ENCODE peak calls at places on chromosome X, in seven cellular contexts. U is HCT116, E is SK-N-SH, I is K562, Y is H1, W is GM12878, G is HepG2. T is an unnamed sample.

GRCh38 chrX:148470324-148470723 is 30.1 kb upstream of the AFF2 start:
- DNase-seq in U (no peak), E (no peak), I (no peak), Y (no peak), W (no peak), G (no peak), T (no peak)

GRCh38 chrX:153517941-153518834 is 746 bp downstream of the ATP2B3 start:
- DNase-seq in U (no peak), E (peak), I (no peak), Y (no peak), W (no peak), G (no peak), T (no peak)

GRCh38 chrX:47311857-47312774 is 58.3 kb upstream of the ZNF157 start:
- DNase-seq in U (peak), E (peak), I (peak), Y (peak), W (no peak), G (peak), T (peak)

GRCh38 chrX:63503541-63503940 is 152.4 kb upstream of the SPIN4 start:
- DNase-seq in U (no peak), E (no peak), I (no peak), Y (no peak), W (no peak), G (no peak), T (peak)

GRCh38 chrX:19811807-19812604 is 75.4 kb downstream of the SH3KBP1 start:
- DNase-seq in U (no peak), E (no peak), I (no peak), Y (no peak), W (no peak), G (no peak), T (no peak)

GRCh38 chrX:39161856-39162255 is 360.6 kb downstream of the MID1IP1 start:
- DNase-seq in U (no peak), E (no peak), I (no peak), Y (no peak), W (no peak), G (no peak), T (no peak)

GRCh38 chrX:105658136-105658535 is 164.2 kb upstream of the NRK start:
- DNase-seq in U (no peak), E (no peak), I (no peak), Y (no peak), W (no peak), G (no peak), T (no peak)

GRCh38 chrX:46994096-46994495 is 81.9 kb downstream of the JADE3 start:
- DNase-seq in U (no peak), E (peak), I (no peak), Y (no peak), W (no peak), G (no peak), T (no peak)

GRCh38 chrX:139178980-139179379 is 351.6 kb upstream of the F9 start:
- DNase-seq in U (no peak), E (no peak), I (no peak), Y (no peak), W (no peak), G (no peak), T (no peak)

GRCh38 chrX:29841750-29842149 is 373.6 kb upstream of the MAGEB2 start:
- DNase-seq in U (no peak), E (no peak), I (no peak), Y (no peak), W (no peak), G (no peak), T (no peak)

GRCh38 chrX:137566746-137567473 is 983 bp downstream of the ZIC3 start:
- DNase-seq in U (no peak), E (no peak), I (no peak), Y (no peak), W (no peak), G (no peak), T (no peak)

GRCh38 chrX:24515447-24515846 is 50.4 kb downstream of the PDK3 start:
- DNase-seq in U (no peak), E (no peak), I (no peak), Y (no peak), W (no peak), G (no peak), T (peak)

GRCh38 chrX:45186643-45187026 is 14.0 kb downstream of the DIPK2B start:
- DNase-seq in U (no peak), E (peak), I (no peak), Y (no peak), W (no peak), G (no peak), T (no peak)

GRCh38 chrX:36007207-36007606 is 87.7 kb downstream of the CFAP47 start:
- DNase-seq in U (no peak), E (no peak), I (no peak), Y (no peak), W (no peak), G (no peak), T (no peak)

GRCh38 chrX:97027384-97027922 is 143.7 kb downstream of the RPA4 start:
- DNase-seq in U (no peak), E (no peak), I (no peak), Y (peak), W (no peak), G (peak), T (peak)

GRCh38 chrX:109732319-109732779 is 708 bp downstream of the ACSL4 start:
- DNase-seq in U (no peak), E (peak), I (peak), Y (peak), W (no peak), G (no peak), T (no peak)

GRCh38 chrX:108171671-108172070 is 80.1 kb downstream of the ATG4A start:
- DNase-seq in U (no peak), E (no peak), I (no peak), Y (no peak), W (no peak), G (no peak), T (no peak)

GRCh38 chrX:13476384-13476783 is 93.0 kb upstream of the EGFL6 start:
- DNase-seq in U (no peak), E (no peak), I (no peak), Y (no peak), W (no peak), G (no peak), T (no peak)

GRCh38 chrX:141760761-141761160 is 62.2 kb upstream of the SPANXD start:
- DNase-seq in U (no peak), E (no peak), I (no peak), Y (no peak), W (no peak), G (no peak), T (no peak)

GRCh38 chrX:132017431-132018185 is 5.5 kb upstream of the STK26 start:
- DNase-seq in U (no peak), E (no peak), I (peak), Y (no peak), W (no peak), G (no peak), T (no peak)

GRCh38 chrX:65745992-65746391 is 78.5 kb downstream of the MSN start:
- DNase-seq in U (no peak), E (no peak), I (no peak), Y (no peak), W (no peak), G (no peak), T (no peak)

GRCh38 chrX:13761606-13762005 is 27.1 kb downstream of the OFD1 start:
- DNase-seq in U (no peak), E (peak), I (no peak), Y (no peak), W (no peak), G (no peak), T (no peak)

GRCh38 chrX:23061116-23061515 is 61.4 kb downstream of the DDX53 start:
- DNase-seq in U (no peak), E (no peak), I (no peak), Y (no peak), W (no peak), G (no peak), T (no peak)

GRCh38 chrX:71909956-71910355 is 689 bp upstream of the NHSL2 start:
- DNase-seq in U (no peak), E (no peak), I (no peak), Y (peak), W (no peak), G (no peak), T (no peak)

GRCh38 chrX:118197730-118198129 is 81.1 kb upstream of the KLHL13 start:
- DNase-seq in U (no peak), E (no peak), I (no peak), Y (no peak), W (no peak), G (no peak), T (no peak)

GRCh38 chrX:47579537-47579936 is 2.7 kb upstream of the TIMP1 start:
- DNase-seq in U (no peak), E (no peak), I (no peak), Y (no peak), W (no peak), G (no peak), T (no peak)

GRCh38 chrX:74133156-74133796 is 170.7 kb upstream of the ZCCHC13 start:
- DNase-seq in U (peak), E (peak), I (peak), Y (no peak), W (peak), G (peak), T (peak)

GRCh38 chrX:74534569-74535038 is 79.8 kb downstream of the RLIM start:
- DNase-seq in U (no peak), E (no peak), I (no peak), Y (no peak), W (peak), G (no peak), T (no peak)

GRCh38 chrX:153673398-153674218 is at the start of gene PNCK:
- DNase-seq in U (no peak), E (peak), I (no peak), Y (no peak), W (no peak), G (no peak), T (no peak)

GRCh38 chrX:77276742-77277141 is 170.4 kb upstream of the FGF16 start:
- DNase-seq in U (no peak), E (no peak), I (no peak), Y (no peak), W (no peak), G (no peak), T (no peak)

GRCh38 chrX:48022740-48023139 is 16.0 kb downstream of the SPACA5 start:
- DNase-seq in U (no peak), E (no peak), I (no peak), Y (no peak), W (no peak), G (no peak), T (no peak)

GRCh38 chrX:132737743-132738142 is 220.7 kb downstream of the HS6ST2 start:
- DNase-seq in U (peak), E (no peak), I (no peak), Y (no peak), W (no peak), G (no peak), T (no peak)

GRCh38 chrX:14344172-14344940 is 185.0 kb upstream of the GLRA2 start:
- DNase-seq in U (no peak), E (no peak), I (no peak), Y (no peak), W (no peak), G (no peak), T (no peak)

GRCh38 chrX:22999696-23000223 is at the start of gene DDX53:
- DNase-seq in U (no peak), E (no peak), I (peak), Y (no peak), W (no peak), G (no peak), T (no peak)

GRCh38 chrX:3811331-3812311 is 98.2 kb upstream of the PRKX start:
- DNase-seq in U (peak), E (peak), I (peak), Y (no peak), W (peak), G (peak), T (peak)
- TF ChIP-seq JUND in U (no peak), E (no peak), I (no peak), Y (no peak), W (peak), G (no peak), T (no peak)

GRCh38 chrX:69616520-69617203 is 749 bp downstream of the EDA start:
- DNase-seq in U (no peak), E (peak), I (no peak), Y (no peak), W (no peak), G (peak), T (no peak)

GRCh38 chrX:69614896-69615295 is 1.0 kb upstream of the EDA start:
- DNase-seq in U (no peak), E (no peak), I (no peak), Y (no peak), W (no peak), G (no peak), T (no peak)

GRCh38 chrX:69615323-69615722 is 590 bp upstream of the EDA start:
- DNase-seq in U (no peak), E (peak), I (no peak), Y (peak), W (no peak), G (no peak), T (no peak)

GRCh38 chrX:69613946-69614345 is 2.0 kb upstream of the EDA start:
- DNase-seq in U (no peak), E (no peak), I (no peak), Y (no peak), W (no peak), G (peak), T (no peak)

DNA sequence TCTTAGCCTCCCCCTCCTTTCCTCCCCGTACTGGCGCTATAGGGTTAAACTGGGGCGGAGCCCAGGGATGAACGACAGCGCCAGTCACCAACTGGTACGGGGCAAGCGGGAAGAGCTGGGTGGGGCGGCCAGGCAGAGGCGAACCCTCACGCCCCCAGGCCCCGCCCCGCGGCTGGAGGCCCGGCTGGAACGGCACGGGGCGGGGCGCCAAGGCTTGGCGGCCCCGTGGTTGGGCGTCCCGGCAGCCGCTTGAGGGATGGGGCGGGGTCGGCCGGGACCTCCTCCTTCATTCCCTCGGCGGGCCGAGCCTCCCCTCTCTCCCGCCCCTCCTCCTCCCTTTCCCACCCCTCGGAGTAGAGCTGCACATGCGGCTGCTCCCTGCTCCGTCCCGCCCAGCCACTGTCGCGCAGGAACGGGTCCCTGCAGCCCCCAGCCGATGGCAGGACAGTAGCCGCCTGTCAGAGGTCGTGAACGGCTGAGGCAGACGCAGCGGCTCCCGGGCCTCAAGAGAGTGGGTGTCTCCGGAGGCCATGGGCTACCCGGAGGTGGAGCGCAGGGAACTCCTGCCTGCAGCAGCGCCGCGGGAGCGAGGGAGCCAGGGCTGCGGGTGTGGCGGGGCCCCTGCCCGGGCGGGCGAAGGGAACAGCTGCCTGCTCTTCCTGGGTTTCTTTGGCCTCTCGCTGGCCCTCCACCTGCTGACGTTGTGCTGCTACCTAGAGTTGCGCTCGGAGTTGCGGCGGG is at the start of gene EDA:
- DNase-seq in U (peak), E (peak), I (peak), Y (peak), W (no peak), G (peak), T (peak)
- TF ChIP-seq JUND in U (no peak), E (no peak), I (no peak), Y (no peak), W (no peak), G (no peak), T (no peak)

DNA sequence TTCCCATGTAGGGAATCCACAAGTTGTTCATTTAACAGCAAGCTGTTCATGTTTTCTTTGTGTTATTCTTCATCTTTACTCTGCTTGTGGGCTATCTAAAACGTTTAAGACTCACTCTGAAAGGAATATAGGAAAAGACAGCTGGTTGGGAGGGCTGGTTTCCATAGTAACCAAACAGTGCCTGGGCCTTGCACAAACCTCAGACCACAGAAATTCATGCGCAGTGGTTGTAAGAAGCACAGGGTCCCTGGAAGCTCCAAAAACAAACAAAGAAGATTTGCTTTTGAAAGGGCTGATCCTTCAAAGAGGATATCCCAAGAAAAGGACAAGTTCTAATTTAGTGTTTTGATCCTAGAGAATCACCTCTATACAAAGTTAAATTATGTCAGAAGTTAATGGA is 7.8 kb downstream of the SERTM2 start:
- DNase-seq in U (no peak), E (peak), I (no peak), Y (no peak), W (no peak), G (no peak), T (no peak)
- TF ChIP-seq JUND in U (no peak), E (no peak), I (no peak), Y (no peak), W (no peak), G (no peak), T (no peak)

GRCh38 chrX:129842510-129843208 is 1.0 kb downstream of the ZDHHC9 start:
- DNase-seq in U (no peak), E (peak), I (no peak), Y (no peak), W (no peak), G (peak), T (no peak)
- TF ChIP-seq JUND in U (no peak), E (no peak), I (no peak), Y (no peak), W (no peak), G (no peak), T (no peak)

DNA sequence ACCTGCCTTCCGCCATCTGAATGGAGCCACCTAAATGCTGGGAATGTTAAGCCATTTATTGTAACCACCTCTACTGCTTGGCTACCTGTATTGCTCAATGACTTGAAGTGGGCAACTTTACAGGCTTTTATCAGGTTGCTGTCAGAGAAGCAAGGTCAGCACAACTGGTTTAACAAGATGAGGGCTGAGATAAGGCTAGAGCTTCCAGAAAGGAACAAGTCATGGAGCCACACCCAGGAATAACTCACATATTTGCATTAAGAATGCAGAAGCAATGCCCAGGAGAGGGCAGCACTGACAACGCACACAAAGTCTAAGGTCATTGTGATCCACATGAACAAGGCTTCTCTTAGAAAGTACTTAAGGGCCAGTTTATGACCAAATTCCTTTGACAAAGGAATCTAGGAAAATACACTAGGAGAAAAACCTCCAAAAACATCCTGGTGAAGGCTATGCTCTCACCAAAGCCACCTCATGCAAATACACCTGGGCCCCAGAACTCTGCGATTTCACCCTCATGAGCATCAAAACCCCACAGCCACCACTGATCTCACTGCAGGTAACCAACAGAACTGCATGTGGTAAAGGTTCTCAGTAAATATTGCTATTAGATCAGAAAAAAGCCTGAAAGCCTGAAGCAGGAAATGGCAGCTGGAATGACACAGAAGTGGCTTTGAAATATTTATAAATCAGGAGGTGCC is 15.0 kb upstream of the STS start:
- DNase-seq in U (peak), E (no peak), I (peak), Y (no peak), W (no peak), G (peak), T (peak)
- TF ChIP-seq JUND in U (no peak), E (no peak), I (peak), Y (no peak), W (no peak), G (no peak), T (no peak)

DNA sequence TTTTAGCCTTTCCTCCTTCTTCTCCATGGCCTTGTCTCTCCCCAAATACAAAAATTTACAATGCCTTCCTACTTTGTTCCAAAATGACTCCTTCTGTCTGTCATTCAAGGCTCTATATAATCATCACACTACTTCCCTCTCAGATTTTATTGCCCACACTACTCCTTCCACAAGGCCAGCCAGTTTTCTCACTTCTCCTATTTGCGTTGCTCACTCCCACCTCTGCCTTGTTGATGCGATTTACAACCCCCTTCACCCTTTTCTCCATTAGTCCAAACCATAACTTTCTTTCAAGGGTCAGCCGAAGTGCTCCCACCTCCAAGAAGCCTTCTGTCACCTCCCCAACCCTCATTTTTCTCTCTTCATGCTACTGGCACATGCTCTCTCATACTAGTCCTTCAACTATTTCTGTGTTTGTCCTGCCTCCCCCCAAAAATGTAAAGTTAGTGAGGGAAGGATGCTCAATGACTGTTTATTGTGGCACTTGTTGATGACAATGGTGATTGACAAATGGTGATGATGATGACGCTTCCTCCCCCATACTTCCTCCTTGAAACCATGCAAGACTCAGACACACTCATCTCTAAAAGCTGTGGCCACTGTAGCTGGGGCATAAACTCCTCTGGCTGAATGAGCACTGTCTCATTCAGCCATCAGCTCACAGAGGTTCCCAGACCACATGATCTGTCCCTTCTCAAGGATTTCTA is 2.7 kb upstream of the XKRX start:
- DNase-seq in U (no peak), E (no peak), I (no peak), Y (no peak), W (no peak), G (no peak), T (no peak)
- TF ChIP-seq JUND in U (no peak), E (no peak), I (no peak), Y (no peak), W (no peak), G (no peak), T (no peak)